ENCODE peak calls at places on chromosome X, in five cellular contexts. U is BJ, T is upper lobe of right lung, W is lower leg skin, E is cardiac muscle cell. O is an unnamed sample.

GRCh38 chrX:40392599-40392998 is 188.2 kb upstream of the ATP6AP2 start:
- DNase-seq in U (no peak), T (no peak), W (no peak), E (no peak), O (no peak)

GRCh38 chrX:10175317-10175871 is 18.6 kb downstream of the CLCN4 start:
- DNase-seq in U (peak; percentile 26), T (no peak), W (no peak), E (peak; percentile 68), O (no peak)

GRCh38 chrX:29890004-29890403 is 325.4 kb upstream of the MAGEB2 start:
- DNase-seq in U (no peak), T (no peak), W (no peak), E (no peak), O (no peak)

GRCh38 chrX:8323356-8323755 is 141.3 kb upstream of the VCX3B start:
- DNase-seq in U (no peak), T (no peak), W (no peak), E (no peak), O (no peak)

GRCh38 chrX:34624416-34624815 is 32.7 kb downstream of the TMEM47 start:
- DNase-seq in U (no peak), T (no peak), W (no peak), E (peak; percentile 7), O (no peak)

GRCh38 chrX:526295-527224 is 104.0 kb upstream of the SHOX start:
- DNase-seq in U (no peak), T (no peak), W (no peak), E (no peak), O (no peak)

GRCh38 chrX:129876734-129877395 is 29.1 kb upstream of the UTP14A start:
- DNase-seq in U (no peak), T (no peak), W (no peak), E (peak; percentile 27), O (no peak)

GRCh38 chrX:39654183-39654925 is 443.4 kb downstream of the BCOR start:
- DNase-seq in U (no peak), T (no peak), W (no peak), E (no peak), O (no peak)

GRCh38 chrX:75746891-75747639 is 38.0 kb downstream of the MAGEE2 start:
- DNase-seq in U (no peak), T (peak; percentile 67), W (no peak), E (peak; percentile 24), O (peak; percentile 25)

GRCh38 chrX:41518841-41519220 is 71.7 kb downstream of the NYX start:
- DNase-seq in U (no peak), T (no peak), W (no peak), E (no peak), O (no peak)

GRCh38 chrX:125103693-125104092 is 216.0 kb upstream of the TEX13C start:
- DNase-seq in U (no peak), T (peak; percentile 54), W (no peak), E (no peak), O (no peak)

GRCh38 chrX:40131644-40132376 is 34.1 kb upstream of the BCOR start:
- DNase-seq in U (no peak), T (no peak), W (no peak), E (no peak), O (no peak)

DNA sequence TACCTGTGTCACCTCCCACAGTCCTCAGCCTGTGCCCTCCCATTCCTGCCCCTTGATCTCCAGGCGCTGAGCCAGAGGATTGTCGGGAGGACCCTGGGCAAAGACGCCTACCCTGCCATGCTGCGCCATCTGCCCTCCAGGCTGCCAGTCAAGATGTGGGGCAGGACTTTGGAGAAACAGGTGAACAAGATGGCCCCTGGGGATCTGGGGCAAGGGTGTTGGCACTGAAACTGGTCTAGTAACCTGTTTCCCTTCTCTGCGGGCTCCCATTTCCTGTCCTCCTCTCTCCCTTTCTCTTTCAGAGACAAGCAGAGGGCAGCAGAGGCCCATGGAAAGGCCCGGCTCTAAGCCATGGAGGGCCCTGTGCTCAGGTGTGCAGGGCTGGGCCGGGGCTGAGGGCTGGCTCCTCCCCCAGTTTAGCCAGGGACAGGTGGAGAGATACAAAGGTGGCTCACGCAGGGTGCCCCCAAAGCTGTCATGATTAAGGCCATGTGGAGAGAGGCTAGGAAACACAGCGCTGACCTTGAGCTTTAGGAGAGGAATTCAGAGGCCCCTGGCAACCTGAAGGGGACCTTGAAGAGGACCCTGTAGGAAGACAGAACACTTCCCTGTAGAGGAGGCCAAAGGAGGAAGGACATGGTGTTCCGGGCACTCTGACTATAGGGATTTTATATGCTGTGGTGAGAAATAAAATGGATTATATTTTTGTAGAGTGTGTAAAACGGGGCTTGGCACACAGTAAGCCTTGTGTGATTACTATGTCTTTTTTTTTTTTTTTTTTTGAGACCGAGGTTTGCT is at the start of gene GLOD5:
- DNase-seq in U (no peak), T (peak; percentile 81), W (no peak), E (peak; percentile 10), O (no peak)
- TF ChIP-seq CTCF in U (peak; percentile 33), T (peak; percentile 12), W (no peak), E (no peak), O (no peak)

GRCh38 chrX:64097891-64098290 is 107.6 kb downstream of the AMER1 start:
- DNase-seq in U (no peak), T (no peak), W (no peak), E (no peak), O (no peak)

DNA sequence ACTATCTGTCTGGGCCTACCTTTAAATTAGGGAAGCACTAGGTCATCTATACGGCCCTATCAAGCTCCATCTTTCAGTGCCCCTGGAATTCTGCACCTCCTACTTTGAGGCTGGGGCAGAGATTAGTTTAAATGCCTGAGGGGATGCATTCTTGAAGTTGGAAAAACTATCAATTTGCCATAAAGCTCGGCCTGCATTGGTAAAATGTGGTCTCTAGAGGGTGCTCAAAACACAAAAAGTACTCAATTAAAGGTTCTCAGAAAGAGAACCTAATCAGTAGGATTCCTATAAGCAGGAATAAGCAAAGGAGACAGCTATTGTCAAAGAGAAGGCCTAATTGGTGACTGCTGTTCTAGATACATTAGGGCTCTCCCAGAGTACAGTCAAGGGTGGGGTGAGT is 111.7 kb downstream of the AMER1 start:
- DNase-seq in U (no peak), T (no peak), W (no peak), E (peak; percentile 1), O (no peak)
- TF ChIP-seq CTCF in U (peak; percentile 43), T (peak; percentile 30), W (no peak), E (peak; percentile 23), O (no peak)

GRCh38 chrX:50211510-50211909 is 6.9 kb downstream of the CCNB3 start:
- DNase-seq in U (no peak), T (no peak), W (peak; percentile 76), E (peak; percentile 29), O (no peak)
- TF ChIP-seq CTCF in U (peak; percentile 30), T (no peak), W (no peak), E (peak; percentile 25), O (no peak)

GRCh38 chrX:42821803-42822443 is 44.0 kb upstream of the PPP1R2C start:
- DNase-seq in U (no peak), T (no peak), W (no peak), E (peak; percentile 8), O (no peak)
- TF ChIP-seq CTCF in U (no peak), T (no peak), W (no peak), E (no peak), O (no peak)

DNA sequence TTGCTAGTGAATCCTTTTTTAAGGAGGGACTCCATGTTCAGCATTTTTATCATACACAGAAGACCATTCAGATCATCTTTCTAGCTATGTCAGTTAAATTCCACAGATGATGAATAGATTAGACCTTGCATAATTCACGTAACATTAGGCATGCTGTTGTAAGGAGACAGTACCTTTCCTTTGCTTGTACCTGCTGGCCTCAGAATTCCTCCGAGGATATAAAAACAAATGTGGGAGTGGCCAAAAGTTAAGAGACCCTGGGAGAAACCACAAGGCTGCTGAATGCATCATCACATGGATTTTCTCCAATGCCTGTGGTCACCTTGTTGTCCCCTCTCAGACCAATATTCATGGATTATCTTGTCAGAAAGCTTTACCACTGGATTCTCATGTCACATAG is 201.4 kb downstream of the MAGEB17 start:
- DNase-seq in U (no peak), T (no peak), W (no peak), E (no peak), O (no peak)
- TF ChIP-seq CTCF in U (no peak), T (no peak), W (no peak), E (no peak), O (no peak)

O was measured in activated B cell treated with CpG ODN at 0.5 μM for 24 hours.